ENCODE peak calls at places on chromosomes 16 and 17, in eight cellular contexts. One of them, this sample, is unnamed.

GRCh38 chr16:46496701-46497100 is 124.5 kb downstream of the SHCBP1 start:
- DNase-seq in mesenchymal stem cell: no peak
- DNase-seq in naive thymus-derived CD4-positive, alpha-beta T cell: no peak
- DNase-seq in HepG2: no peak
- DNase-seq in GM23248: no peak
- DNase-seq in sciatic nerve: no peak
- DNase-seq in left lobe of liver: no peak
- DNase-seq in activated CD4-positive, alpha-beta memory T cell treated with anti-CD3 and anti-CD28 coated beads, Interleukin-2, amount 10 ng/mL, durations not matched to agents 7 days and 5 days: no peak
- DNase-seq in this sample: no peak

GRCh38 chr16:54647731-54648221 is 282.9 kb upstream of the IRX5 start:
- DNase-seq in mesenchymal stem cell: no peak
- DNase-seq in naive thymus-derived CD4-positive, alpha-beta T cell: no peak
- DNase-seq in HepG2: no peak
- DNase-seq in GM23248: peak
- DNase-seq in sciatic nerve: no peak
- DNase-seq in left lobe of liver: no peak
- DNase-seq in activated CD4-positive, alpha-beta memory T cell treated with anti-CD3 and anti-CD28 coated beads, Interleukin-2, amount 10 ng/mL, durations not matched to agents 7 days and 5 days: no peak
- DNase-seq in this sample: no peak

GRCh38 chr17:47704116-47704515 is 10.2 kb downstream of the TBKBP1 start:
- DNase-seq in mesenchymal stem cell: no peak
- DNase-seq in naive thymus-derived CD4-positive, alpha-beta T cell: no peak
- DNase-seq in HepG2: no peak
- DNase-seq in GM23248: no peak
- DNase-seq in sciatic nerve: no peak
- DNase-seq in left lobe of liver: no peak
- DNase-seq in activated CD4-positive, alpha-beta memory T cell treated with anti-CD3 and anti-CD28 coated beads, Interleukin-2, amount 10 ng/mL, durations not matched to agents 7 days and 5 days: peak
- DNase-seq in this sample: peak

GRCh38 chr16:81697321-81697885 is 81.7 kb upstream of the PLCG2 start:
- DNase-seq in mesenchymal stem cell: peak
- DNase-seq in naive thymus-derived CD4-positive, alpha-beta T cell: no peak
- DNase-seq in HepG2: peak
- DNase-seq in GM23248: peak
- DNase-seq in sciatic nerve: no peak
- DNase-seq in left lobe of liver: peak
- DNase-seq in activated CD4-positive, alpha-beta memory T cell treated with anti-CD3 and anti-CD28 coated beads, Interleukin-2, amount 10 ng/mL, durations not matched to agents 7 days and 5 days: peak
- DNase-seq in this sample: peak

GRCh38 chr17:65049085-65049756 is 7.3 kb downstream of the GNA13 start:
- DNase-seq in mesenchymal stem cell: no peak
- DNase-seq in naive thymus-derived CD4-positive, alpha-beta T cell: no peak
- DNase-seq in HepG2: no peak
- DNase-seq in GM23248: no peak
- DNase-seq in sciatic nerve: no peak
- DNase-seq in left lobe of liver: no peak
- DNase-seq in activated CD4-positive, alpha-beta memory T cell treated with anti-CD3 and anti-CD28 coated beads, Interleukin-2, amount 10 ng/mL, durations not matched to agents 7 days and 5 days: peak
- DNase-seq in this sample: no peak

GRCh38 chr16:8674413-8675022 is at the start of gene ABAT:
- DNase-seq in mesenchymal stem cell: peak
- DNase-seq in naive thymus-derived CD4-positive, alpha-beta T cell: peak
- DNase-seq in HepG2: peak
- DNase-seq in GM23248: peak
- DNase-seq in sciatic nerve: peak
- DNase-seq in left lobe of liver: peak
- DNase-seq in activated CD4-positive, alpha-beta memory T cell treated with anti-CD3 and anti-CD28 coated beads, Interleukin-2, amount 10 ng/mL, durations not matched to agents 7 days and 5 days: peak
- DNase-seq in this sample: peak

GRCh38 chr17:4485676-4486646 is 12.7 kb upstream of the SPNS2 start:
- DNase-seq in mesenchymal stem cell: no peak
- DNase-seq in naive thymus-derived CD4-positive, alpha-beta T cell: peak
- DNase-seq in HepG2: no peak
- DNase-seq in GM23248: no peak
- DNase-seq in sciatic nerve: no peak
- DNase-seq in left lobe of liver: peak
- DNase-seq in activated CD4-positive, alpha-beta memory T cell treated with anti-CD3 and anti-CD28 coated beads, Interleukin-2, amount 10 ng/mL, durations not matched to agents 7 days and 5 days: peak
- DNase-seq in this sample: no peak

GRCh38 chr16:66485361-66485760 is 58.3 kb downstream of the BEAN1 start:
- DNase-seq in mesenchymal stem cell: no peak
- DNase-seq in naive thymus-derived CD4-positive, alpha-beta T cell: no peak
- DNase-seq in HepG2: no peak
- DNase-seq in GM23248: no peak
- DNase-seq in sciatic nerve: no peak
- DNase-seq in left lobe of liver: peak
- DNase-seq in activated CD4-positive, alpha-beta memory T cell treated with anti-CD3 and anti-CD28 coated beads, Interleukin-2, amount 10 ng/mL, durations not matched to agents 7 days and 5 days: no peak
- DNase-seq in this sample: no peak

GRCh38 chr17:61415374-61416210 is 15.9 kb downstream of the TBX2 start:
- DNase-seq in mesenchymal stem cell: peak
- DNase-seq in naive thymus-derived CD4-positive, alpha-beta T cell: no peak
- DNase-seq in HepG2: no peak
- DNase-seq in GM23248: peak
- DNase-seq in sciatic nerve: no peak
- DNase-seq in left lobe of liver: no peak
- DNase-seq in activated CD4-positive, alpha-beta memory T cell treated with anti-CD3 and anti-CD28 coated beads, Interleukin-2, amount 10 ng/mL, durations not matched to agents 7 days and 5 days: no peak
- DNase-seq in this sample: no peak

GRCh38 chr17:29760279-29760721 is 137.6 kb upstream of the CORO6 start:
- DNase-seq in mesenchymal stem cell: peak
- DNase-seq in naive thymus-derived CD4-positive, alpha-beta T cell: peak
- DNase-seq in HepG2: no peak
- DNase-seq in GM23248: peak
- DNase-seq in sciatic nerve: no peak
- DNase-seq in left lobe of liver: no peak
- DNase-seq in activated CD4-positive, alpha-beta memory T cell treated with anti-CD3 and anti-CD28 coated beads, Interleukin-2, amount 10 ng/mL, durations not matched to agents 7 days and 5 days: peak
- DNase-seq in this sample: no peak

GRCh38 chr17:80891096-80892018 is 100.3 kb upstream of the CHMP6 start:
- DNase-seq in mesenchymal stem cell: peak
- DNase-seq in naive thymus-derived CD4-positive, alpha-beta T cell: peak
- DNase-seq in HepG2: no peak
- DNase-seq in GM23248: peak
- DNase-seq in sciatic nerve: no peak
- DNase-seq in left lobe of liver: no peak
- DNase-seq in activated CD4-positive, alpha-beta memory T cell treated with anti-CD3 and anti-CD28 coated beads, Interleukin-2, amount 10 ng/mL, durations not matched to agents 7 days and 5 days: peak
- DNase-seq in this sample: no peak

GRCh38 chr16:10923650-10924214 is 18.5 kb downstream of the DEXI start:
- DNase-seq in mesenchymal stem cell: no peak
- DNase-seq in naive thymus-derived CD4-positive, alpha-beta T cell: no peak
- DNase-seq in HepG2: peak
- DNase-seq in GM23248: peak
- DNase-seq in sciatic nerve: no peak
- DNase-seq in left lobe of liver: peak
- DNase-seq in activated CD4-positive, alpha-beta memory T cell treated with anti-CD3 and anti-CD28 coated beads, Interleukin-2, amount 10 ng/mL, durations not matched to agents 7 days and 5 days: no peak
- DNase-seq in this sample: no peak

GRCh38 chr17:14205992-14206461 is 30.6 kb downstream of the CDRT15 start:
- DNase-seq in mesenchymal stem cell: no peak
- DNase-seq in naive thymus-derived CD4-positive, alpha-beta T cell: peak
- DNase-seq in HepG2: no peak
- DNase-seq in GM23248: no peak
- DNase-seq in sciatic nerve: no peak
- DNase-seq in left lobe of liver: peak
- DNase-seq in activated CD4-positive, alpha-beta memory T cell treated with anti-CD3 and anti-CD28 coated beads, Interleukin-2, amount 10 ng/mL, durations not matched to agents 7 days and 5 days: peak
- DNase-seq in this sample: peak

GRCh38 chr17:74096456-74096855 is 107.0 kb upstream of the RPL38 start:
- DNase-seq in mesenchymal stem cell: no peak
- DNase-seq in naive thymus-derived CD4-positive, alpha-beta T cell: no peak
- DNase-seq in HepG2: no peak
- DNase-seq in GM23248: no peak
- DNase-seq in sciatic nerve: no peak
- DNase-seq in left lobe of liver: no peak
- DNase-seq in activated CD4-positive, alpha-beta memory T cell treated with anti-CD3 and anti-CD28 coated beads, Interleukin-2, amount 10 ng/mL, durations not matched to agents 7 days and 5 days: no peak
- DNase-seq in this sample: peak

GRCh38 chr17:42880776-42881175 is 19.8 kb upstream of the G6PC1 start:
- DNase-seq in mesenchymal stem cell: no peak
- DNase-seq in naive thymus-derived CD4-positive, alpha-beta T cell: no peak
- DNase-seq in HepG2: no peak
- DNase-seq in GM23248: no peak
- DNase-seq in sciatic nerve: no peak
- DNase-seq in left lobe of liver: no peak
- DNase-seq in activated CD4-positive, alpha-beta memory T cell treated with anti-CD3 and anti-CD28 coated beads, Interleukin-2, amount 10 ng/mL, durations not matched to agents 7 days and 5 days: no peak
- DNase-seq in this sample: no peak

GRCh38 chr17:58304735-58305486 is 23.7 kb downstream of the TSPOAP1 start:
- DNase-seq in mesenchymal stem cell: no peak
- DNase-seq in naive thymus-derived CD4-positive, alpha-beta T cell: no peak
- DNase-seq in HepG2: no peak
- DNase-seq in GM23248: no peak
- DNase-seq in sciatic nerve: no peak
- DNase-seq in left lobe of liver: no peak
- DNase-seq in activated CD4-positive, alpha-beta memory T cell treated with anti-CD3 and anti-CD28 coated beads, Interleukin-2, amount 10 ng/mL, durations not matched to agents 7 days and 5 days: no peak
- DNase-seq in this sample: peak

GRCh38 chr16:525520-526180 is 1.9 kb upstream of the CAPN15 start:
- DNase-seq in mesenchymal stem cell: peak
- DNase-seq in naive thymus-derived CD4-positive, alpha-beta T cell: no peak
- DNase-seq in HepG2: no peak
- DNase-seq in GM23248: peak
- DNase-seq in sciatic nerve: no peak
- DNase-seq in left lobe of liver: no peak
- DNase-seq in activated CD4-positive, alpha-beta memory T cell treated with anti-CD3 and anti-CD28 coated beads, Interleukin-2, amount 10 ng/mL, durations not matched to agents 7 days and 5 days: peak
- DNase-seq in this sample: no peak